ENCODE peak calls at places on chromosomes 2 and 18, in nine cellular contexts. T, X, Y, G, O, F, W, C and P are unnamed samples.

GRCh38 chr2:216109962-216110614 is 940 bp downstream of the XRCC5 start:
- DNase-seq in T (no peak), X (peak; percentile 58), Y (no peak), G (peak; percentile 43), O (peak; percentile 70), F (peak; percentile 54), W (no peak), C (no peak), P (peak; percentile 20)

GRCh38 chr2:217162533-217162932 is 302.7 kb upstream of the TNP1 start:
- DNase-seq in T (peak; percentile 88), X (peak; percentile 34), Y (no peak), G (peak; percentile 52), O (peak; percentile 70), F (peak; percentile 90), W (peak; percentile 3), C (no peak), P (peak; percentile 54)

GRCh38 chr2:8402222-8402621 is 279.6 kb upstream of the ID2 start:
- DNase-seq in T (no peak), X (no peak), Y (no peak), G (no peak), O (no peak), F (no peak), W (no peak), C (no peak), P (no peak)

GRCh38 chr2:147442766-147443165 is 402.1 kb upstream of the ACVR2A start:
- DNase-seq in T (no peak), X (no peak), Y (no peak), G (no peak), O (no peak), F (no peak), W (no peak), C (no peak), P (no peak)

GRCh38 chr2:235807347-235807746 is 313.5 kb downstream of the AGAP1 start:
- DNase-seq in T (no peak), X (no peak), Y (no peak), G (no peak), O (no peak), F (no peak), W (no peak), C (peak; percentile 82), P (no peak)

GRCh38 chr2:14761118-14761517 is 128.6 kb downstream of the LRATD1 start:
- DNase-seq in T (no peak), X (peak; percentile 72), Y (no peak), G (no peak), O (no peak), F (no peak), W (no peak), C (no peak), P (no peak)

GRCh38 chr2:172087780-172088244 is 2.5 kb downstream of the DLX1 start:
- DNase-seq in T (no peak), X (peak; percentile 32), Y (no peak), G (no peak), O (no peak), F (no peak), W (no peak), C (peak; percentile 79), P (no peak)

GRCh38 chr2:206531996-206532543 is 88.7 kb downstream of the ADAM23 start:
- DNase-seq in T (no peak), X (peak; percentile 39), Y (no peak), G (no peak), O (peak; percentile 8), F (peak; percentile 69), W (no peak), C (no peak), P (no peak)

GRCh38 chr2:29802976-29803375 is 118.4 kb downstream of the ALK start:
- DNase-seq in T (no peak), X (no peak), Y (no peak), G (no peak), O (peak; percentile 3), F (no peak), W (no peak), C (no peak), P (no peak)

GRCh38 chr18:74242451-74243096 is 49.2 kb downstream of the CYB5A start:
- DNase-seq in T (no peak), X (peak; percentile 58), Y (no peak), G (no peak), O (peak; percentile 29), F (no peak), W (no peak), C (no peak), P (no peak)

GRCh38 chr18:31199190-31199769 is 36.6 kb upstream of the DSC1 start:
- DNase-seq in T (no peak), X (no peak), Y (no peak), G (no peak), O (no peak), F (no peak), W (no peak), C (no peak), P (no peak)

GRCh38 chr2:134224005-134224404 is 29.9 kb upstream of the MGAT5 start:
- DNase-seq in T (no peak), X (no peak), Y (no peak), G (no peak), O (no peak), F (no peak), W (no peak), C (no peak), P (no peak)

GRCh38 chr2:73983322-73984202 is 1.1 kb upstream of the TET3 start:
- DNase-seq in T (no peak), X (peak; percentile 91), Y (no peak), G (peak; percentile 51), O (no peak), F (no peak), W (no peak), C (peak; percentile 80), P (no peak)

GRCh38 chr18:58391113-58391892 is 237.6 kb downstream of the ALPK2 start:
- DNase-seq in T (no peak), X (no peak), Y (no peak), G (no peak), O (no peak), F (peak; percentile 38), W (no peak), C (no peak), P (no peak)

GRCh38 chr2:131040661-131041401 is 52.4 kb downstream of the FAM168B start:
- DNase-seq in T (peak; percentile 23), X (peak; percentile 83), Y (no peak), G (no peak), O (peak; percentile 38), F (no peak), W (no peak), C (peak; percentile 79), P (no peak)

GRCh38 chr2:48471048-48471474 is 58.9 kb upstream of the STON1 start:
- DNase-seq in T (peak; percentile 31), X (peak; percentile 94), Y (no peak), G (no peak), O (peak; percentile 83), F (peak; percentile 75), W (no peak), C (peak; percentile 34), P (peak; percentile 44)

GRCh38 chr2:241255542-241256167 is 59.8 kb downstream of the HDLBP start:
- DNase-seq in T (no peak), X (no peak), Y (no peak), G (no peak), O (no peak), F (no peak), W (no peak), C (no peak), P (no peak)

GRCh38 chr2:194054262-194054767 is 1602.7 kb upstream of the SLC39A10 start:
- DNase-seq in T (no peak), X (no peak), Y (no peak), G (no peak), O (no peak), F (no peak), W (no peak), C (no peak), P (no peak)

GRCh38 chr2:236136483-236136882 is 31.7 kb downstream of the GBX2 start:
- DNase-seq in T (no peak), X (no peak), Y (no peak), G (no peak), O (no peak), F (no peak), W (no peak), C (peak; percentile 37), P (no peak)

GRCh38 chr2:37553411-37554156 is 117.9 kb downstream of the CDC42EP3 start:
- DNase-seq in T (no peak), X (no peak), Y (no peak), G (no peak), O (no peak), F (no peak), W (no peak), C (no peak), P (no peak)

GRCh38 chr2:222318026-222318711 is 19.4 kb upstream of the PAX3 start:
- DNase-seq in T (peak; percentile 18), X (peak; percentile 91), Y (no peak), G (peak; percentile 84), O (peak; percentile 76), F (peak; percentile 62), W (no peak), C (peak; percentile 92), P (peak; percentile 50)

GRCh38 chr2:237393523-237393922 is 20.4 kb downstream of the COL6A3 start:
- DNase-seq in T (no peak), X (no peak), Y (no peak), G (no peak), O (no peak), F (peak; percentile 41), W (no peak), C (no peak), P (no peak)

GRCh38 chr2:236939271-236939670 is 146.4 kb upstream of the COPS8 start:
- DNase-seq in T (no peak), X (no peak), Y (no peak), G (no peak), O (no peak), F (no peak), W (no peak), C (no peak), P (no peak)

GRCh38 chr2:71121479-71121878 is 8.6 kb downstream of the MCEE start:
- DNase-seq in T (no peak), X (no peak), Y (no peak), G (no peak), O (no peak), F (no peak), W (no peak), C (no peak), P (no peak)